ENCODE peak calls at places on chromosome 2, in five cellular contexts. R, J, X, I and O are unnamed samples.

GRCh38 chr2:129437775-129438174 is 541.7 kb upstream of the RAB6C start:
- DNase-seq in R (no peak), J (no peak), X (no peak), I (no peak), O (no peak)

GRCh38 chr2:22450831-22451230 is 934.1 kb upstream of the KLHL29 start:
- DNase-seq in R (no peak), J (no peak), X (no peak), I (no peak), O (no peak)

GRCh38 chr2:181307203-181307991 is 149.8 kb upstream of the ITGA4 start:
- DNase-seq in R (no peak), J (no peak), X (no peak), I (no peak), O (no peak)

GRCh38 chr2:33051586-33052385 is 105.0 kb downstream of the LTBP1 start:
- DNase-seq in R (no peak), J (peak; percentile 84), X (no peak), I (no peak), O (peak; percentile 81)

GRCh38 chr2:64860321-64860751 is 128.9 kb upstream of the SLC1A4 start:
- DNase-seq in R (no peak), J (no peak), X (no peak), I (no peak), O (no peak)

GRCh38 chr2:27653397-27653796 is 10.0 kb downstream of the SUPT7L start:
- DNase-seq in R (no peak), J (no peak), X (no peak), I (no peak), O (peak; percentile 31)

GRCh38 chr2:42448163-42448562 is 45.6 kb downstream of the KCNG3 start:
- DNase-seq in R (no peak), J (no peak), X (no peak), I (no peak), O (no peak)

GRCh38 chr2:178550352-178550751 is 70.1 kb downstream of the PLEKHA3 start:
- DNase-seq in R (no peak), J (no peak), X (no peak), I (no peak), O (no peak)

GRCh38 chr2:37641582-37642111 is 29.8 kb downstream of the CDC42EP3 start:
- DNase-seq in R (no peak), J (peak; percentile 37), X (no peak), I (no peak), O (no peak)

GRCh38 chr2:149817206-149817605 is 229.6 kb upstream of the MMADHC start:
- DNase-seq in R (no peak), J (no peak), X (no peak), I (no peak), O (no peak)

GRCh38 chr2:18244840-18245239 is 315.6 kb downstream of the RDH14 start:
- DNase-seq in R (peak; percentile 36), J (no peak), X (no peak), I (no peak), O (no peak)

DNA sequence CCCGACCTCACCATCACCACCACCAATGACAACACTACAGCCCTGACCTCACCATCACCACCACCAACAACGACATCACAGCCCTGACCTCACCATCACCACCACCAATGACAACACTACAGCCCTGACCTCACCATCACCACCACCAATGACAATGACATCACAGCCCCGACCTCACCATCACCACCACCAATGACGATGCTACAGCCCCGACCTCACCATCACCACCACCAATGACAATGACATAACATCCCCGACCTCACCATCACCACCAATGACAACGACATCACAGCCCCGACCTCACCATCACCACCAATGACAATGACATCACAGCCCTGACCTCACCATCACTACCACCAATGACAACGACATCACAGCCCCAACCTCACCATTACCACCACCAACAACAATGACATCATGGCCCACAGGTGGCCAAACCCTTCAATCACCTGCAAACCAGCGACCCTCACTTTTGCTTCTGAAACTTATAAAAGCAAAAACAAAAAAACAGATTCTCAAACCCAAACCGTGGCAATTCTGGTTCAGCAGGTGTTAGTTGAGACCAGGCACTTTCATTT is 70.7 kb upstream of the TMEM18 start:
- DNase-seq in R (no peak), J (no peak), X (no peak), I (no peak), O (no peak)
- H4K91ac ChIP-seq in R (no peak overlapping the region), J (no peak overlapping the region), X (peak overlapping the region; percentile 87), I (no peak overlapping the region), O (no peak overlapping the region)

GRCh38 chr2:66536290-66536673 is 101.4 kb downstream of the MEIS1 start:
- DNase-seq in R (no peak), J (no peak), X (no peak), I (no peak), O (no peak)

GRCh38 chr2:66538291-66538690 is 103.4 kb downstream of the MEIS1 start:
- DNase-seq in R (no peak), J (no peak), X (no peak), I (no peak), O (no peak)

GRCh38 chr2:66541646-66542045 is 106.7 kb downstream of the MEIS1 start:
- DNase-seq in R (no peak), J (no peak), X (peak; percentile 39), I (no peak), O (no peak)

GRCh38 chr2:66537001-66537400 is 102.1 kb downstream of the MEIS1 start:
- DNase-seq in R (no peak), J (no peak), X (peak; percentile 20), I (no peak), O (no peak)

GRCh38 chr2:66539452-66539851 is 104.5 kb downstream of the MEIS1 start:
- DNase-seq in R (no peak), J (no peak), X (no peak), I (no peak), O (no peak)
- H2BK120ac ChIP-seq in R (no peak overlapping the region), J (no peak overlapping the region), X (no peak overlapping the region), I (no peak overlapping the region), O (no peak overlapping the region)

GRCh38 chr2:164595031-164595430 is 26.3 kb downstream of the GRB14 start:
- DNase-seq in R (no peak), J (no peak), X (no peak), I (no peak), O (no peak)
- H2BK12ac ChIP-seq in R (no peak overlapping the region), J (no peak overlapping the region), X (no peak overlapping the region), I (no peak overlapping the region), O (no peak overlapping the region)

DNA sequence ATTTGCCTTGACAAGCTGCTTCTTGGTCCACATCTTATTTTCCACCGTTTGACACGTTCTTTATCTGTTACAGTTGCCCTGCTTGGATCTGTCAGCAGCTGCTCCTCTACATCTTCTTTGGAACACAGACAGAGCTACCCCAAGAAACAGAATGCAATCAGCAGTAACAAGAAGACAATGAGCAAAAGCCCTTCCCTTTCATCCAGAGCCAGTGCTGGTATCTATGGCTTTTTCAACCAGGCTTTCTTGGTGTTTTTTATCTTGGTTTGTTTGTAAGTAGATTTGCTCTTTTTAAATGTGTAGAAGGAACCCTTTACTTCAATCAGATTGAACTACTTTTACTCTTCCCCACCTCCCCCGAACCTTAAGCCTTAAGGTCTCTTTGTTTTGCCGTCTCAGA is 41.9 kb downstream of the CLIP4 start:
- DNase-seq in R (no peak), J (no peak), X (no peak), I (no peak), O (no peak)
- H4K91ac ChIP-seq in R (no peak overlapping the region), J (no peak overlapping the region), X (no peak overlapping the region), I (no peak overlapping the region), O (no peak overlapping the region)